ENCODE peak calls at places on chromosomes 2 and 18, in seven cellular contexts. L, J, T, B, C, V and E are unnamed samples.

GRCh38 chr2:186309901-186310300 is 176.2 kb upstream of the ZC3H15 start:
- DNase-seq in L (no peak), J (no peak), T (no peak), B (no peak), C (peak; percentile 3), V (no peak), E (no peak)

GRCh38 chr2:205613970-205614559 is 68.2 kb upstream of the NRP2 start:
- DNase-seq in L (no peak), J (no peak), T (no peak), B (no peak), C (no peak), V (no peak), E (no peak)

GRCh38 chr2:188596054-188596453 is 304.4 kb downstream of the GULP1 start:
- DNase-seq in L (no peak), J (no peak), T (no peak), B (no peak), C (no peak), V (peak; percentile 12), E (no peak)

GRCh38 chr2:38074775-38075435 is 1.0 kb downstream of the CYP1B1 start:
- DNase-seq in L (no peak), J (no peak), T (no peak), B (no peak), C (no peak), V (peak; percentile 67), E (no peak)

GRCh38 chr18:62744076-62744705 is 28.9 kb downstream of the PHLPP1 start:
- DNase-seq in L (no peak), J (no peak), T (no peak), B (no peak), C (no peak), V (no peak), E (no peak)

GRCh38 chr2:238581126-238581525 is 154.4 kb downstream of the ASB1 start:
- DNase-seq in L (no peak), J (no peak), T (no peak), B (no peak), C (no peak), V (no peak), E (no peak)

GRCh38 chr2:213537579-213537978 is 253.3 kb downstream of the SPAG16 start:
- DNase-seq in L (no peak), J (no peak), T (no peak), B (no peak), C (no peak), V (no peak), E (no peak)

GRCh38 chr2:22281033-22281432 is 1103.9 kb upstream of the KLHL29 start:
- DNase-seq in L (no peak), J (peak; percentile 20), T (no peak), B (no peak), C (peak; percentile 95), V (no peak), E (peak; percentile 89)

GRCh38 chr18:43789234-43790000 is 512.1 kb upstream of the SYT4 start:
- DNase-seq in L (peak; percentile 81), J (no peak), T (no peak), B (no peak), C (no peak), V (no peak), E (no peak)

GRCh38 chr2:237858294-237859081 is 935 bp upstream of the RAMP1 start:
- DNase-seq in L (no peak), J (peak; percentile 72), T (peak; percentile 51), B (peak; percentile 87), C (peak; percentile 35), V (peak; percentile 72), E (peak; percentile 25)

GRCh38 chr2:31383471-31384153 is 30.9 kb downstream of the XDH start:
- DNase-seq in L (no peak), J (no peak), T (no peak), B (peak; percentile 38), C (no peak), V (peak; percentile 21), E (no peak)

GRCh38 chr2:200662727-200663126 is 76.9 kb downstream of the AOX1 start:
- DNase-seq in L (no peak), J (peak; percentile 12), T (no peak), B (peak; percentile 79), C (no peak), V (peak; percentile 68), E (no peak)

GRCh38 chr2:47174731-47175361 is 19.7 kb upstream of the STPG4 start:
- DNase-seq in L (peak; percentile 13), J (peak; percentile 76), T (no peak), B (peak; percentile 88), C (no peak), V (peak; percentile 87), E (peak; percentile 68)

GRCh38 chr2:79723830-79724229 is 211.0 kb downstream of the CTNNA2 start:
- DNase-seq in L (no peak), J (no peak), T (peak; percentile 76), B (peak; percentile 96), C (no peak), V (peak; percentile 91), E (no peak)

GRCh38 chr2:236622660-236623059 is 53.0 kb downstream of the ACKR3 start:
- DNase-seq in L (no peak), J (no peak), T (no peak), B (no peak), C (no peak), V (no peak), E (no peak)

GRCh38 chr2:102251042-102251848 is 60.1 kb upstream of the IL1RL1 start:
- DNase-seq in L (no peak), J (peak; percentile 81), T (no peak), B (no peak), C (no peak), V (peak; percentile 68), E (no peak)

GRCh38 chr2:134762508-134762907 is 43.7 kb upstream of the TMEM163 start:
- DNase-seq in L (no peak), J (no peak), T (no peak), B (peak; percentile 66), C (no peak), V (no peak), E (no peak)

GRCh38 chr18:43882358-43882757 is 605.1 kb upstream of the SYT4 start:
- DNase-seq in L (no peak), J (no peak), T (no peak), B (no peak), C (no peak), V (no peak), E (no peak)

GRCh38 chr2:74328573-74328972 is 14.6 kb downstream of the SLC4A5 start:
- DNase-seq in L (no peak), J (no peak), T (no peak), B (no peak), C (no peak), V (no peak), E (no peak)

GRCh38 chr2:110852541-110853263 is 120.3 kb downstream of the ACOXL start:
- DNase-seq in L (no peak), J (no peak), T (no peak), B (no peak), C (no peak), V (no peak), E (no peak)